ENCODE peak calls at places on chromosome 18, in six cellular contexts. R is naive thymus-derived CD4-positive, alpha-beta T cell; L is NCI-H1092 treated with DMSO at 0.1 percent for 48 hours; X is T-helper 2 cell; B is stimulated activated CD8-positive, alpha-beta memory T cell treated with anti-CD3 and anti-CD28 coated beads, Interleukin-4, amount 100 ng/mL, for 4 hours; F is nephron progenitor cell. V is an unnamed sample.

GRCh38 chr18:902179-902718 is 2.4 kb upstream of the ADCYAP1 start:
- DNase-seq in R (no peak), L (peak), X (no peak), B (no peak), F (no peak), V (no peak)

GRCh38 chr18:27839141-27839540 is 337.8 kb downstream of the CDH2 start:
- DNase-seq in R (no peak), L (no peak), X (no peak), B (no peak), F (no peak), V (no peak)

GRCh38 chr18:24426398-24427294 is at the start of gene IMPACT:
- DNase-seq in R (peak), L (peak), X (peak), B (peak), F (peak), V (peak)

GRCh38 chr18:3246636-3247242 is 862 bp upstream of the MYL12A start:
- DNase-seq in R (peak), L (peak), X (no peak), B (no peak), F (no peak), V (peak)

GRCh38 chr18:48226401-48226800 is 182.8 kb downstream of the ZBTB7C start:
- DNase-seq in R (no peak), L (no peak), X (no peak), B (no peak), F (no peak), V (no peak)

GRCh38 chr18:24656571-24656971 is 196.1 kb downstream of the HRH4 start:
- DNase-seq in R (no peak), L (peak), X (no peak), B (no peak), F (no peak), V (no peak)

GRCh38 chr18:70454705-70455322 is 166.0 kb downstream of the SOCS6 start:
- DNase-seq in R (no peak), L (peak), X (no peak), B (no peak), F (peak), V (peak)

GRCh38 chr18:498901-499300 is 1.6 kb downstream of the COLEC12 start:
- DNase-seq in R (no peak), L (no peak), X (no peak), B (no peak), F (no peak), V (no peak)

GRCh38 chr18:74595425-74595824 is 2.2 kb upstream of the ZNF407 start:
- DNase-seq in R (no peak), L (no peak), X (no peak), B (no peak), F (no peak), V (no peak)

GRCh38 chr18:41687138-41687537 is 267.9 kb upstream of the PIK3C3 start:
- DNase-seq in R (no peak), L (no peak), X (no peak), B (no peak), F (no peak), V (no peak)

GRCh38 chr18:61400714-61401113 is 67.5 kb downstream of the CDH20 start:
- DNase-seq in R (no peak), L (no peak), X (no peak), B (no peak), F (no peak), V (no peak)

GRCh38 chr18:2655153-2655953 is at the start of gene SMCHD1:
- DNase-seq in R (peak), L (peak), X (peak), B (peak), F (peak), V (peak)

GRCh38 chr18:63741769-63742168 is 33.4 kb upstream of the SERPINB7 start:
- DNase-seq in R (no peak), L (peak), X (no peak), B (no peak), F (no peak), V (no peak)

GRCh38 chr18:33022370-33022769 is 249.5 kb upstream of the KLHL14 start:
- DNase-seq in R (no peak), L (no peak), X (no peak), B (no peak), F (no peak), V (no peak)

GRCh38 chr18:59085126-59085794 is 54.4 kb upstream of the SEC11C start:
- DNase-seq in R (no peak), L (peak), X (no peak), B (no peak), F (no peak), V (no peak)

GRCh38 chr18:3449702-3450357 is at the start of gene TGIF1:
- DNase-seq in R (peak), L (peak), X (peak), B (no peak), F (peak), V (peak)

GRCh38 chr18:44771957-44772917 is 91.5 kb downstream of the SETBP1 start:
- DNase-seq in R (no peak), L (no peak), X (no peak), B (no peak), F (no peak), V (no peak)

GRCh38 chr18:51890762-51891161 is 449.2 kb upstream of the DCC start:
- DNase-seq in R (no peak), L (peak), X (no peak), B (no peak), F (no peak), V (no peak)

GRCh38 chr18:48313803-48314202 is 95.4 kb downstream of the ZBTB7C start:
- DNase-seq in R (no peak), L (no peak), X (no peak), B (no peak), F (no peak), V (no peak)

GRCh38 chr18:35861367-35862114 is 110.9 kb upstream of the RMP24 start:
- DNase-seq in R (no peak), L (no peak), X (no peak), B (no peak), F (no peak), V (no peak)

GRCh38 chr18:3823073-3823472 is 373.1 kb downstream of the TGIF1 start:
- DNase-seq in R (no peak), L (no peak), X (no peak), B (no peak), F (no peak), V (no peak)

GRCh38 chr18:13681701-13682100 is 44.7 kb downstream of the FAM210A start:
- DNase-seq in R (no peak), L (no peak), X (no peak), B (no peak), F (no peak), V (no peak)

GRCh38 chr18:48565105-48565504 is 26.3 kb downstream of the CTIF start:
- DNase-seq in R (no peak), L (no peak), X (no peak), B (no peak), F (no peak), V (no peak)

GRCh38 chr18:77102246-77103040 is 30.1 kb downstream of the MBP start:
- DNase-seq in R (no peak), L (no peak), X (no peak), B (no peak), F (no peak), V (peak)

GRCh38 chr18:8162797-8163196 is 446.4 kb upstream of the RAB12 start:
- DNase-seq in R (no peak), L (peak), X (no peak), B (no peak), F (no peak), V (no peak)

GRCh38 chr18:54257015-54257414 is 12.3 kb upstream of the POLI start:
- DNase-seq in R (no peak), L (no peak), X (no peak), B (no peak), F (no peak), V (no peak)

GRCh38 chr18:64734063-64734462 is 585.2 kb upstream of the LINC00305 start:
- DNase-seq in R (no peak), L (no peak), X (no peak), B (no peak), F (no peak), V (no peak)

GRCh38 chr18:5195656-5196055 is 1.4 kb downstream of the AKAIN1 start:
- DNase-seq in R (no peak), L (no peak), X (no peak), B (no peak), F (no peak), V (no peak)

GRCh38 chr18:80119111-80119510 is 10.0 kb downstream of the ADNP2 start:
- DNase-seq in R (no peak), L (no peak), X (no peak), B (no peak), F (peak), V (no peak)

GRCh38 chr18:75125359-75126331 is 83.3 kb downstream of the PTGR3 start:
- DNase-seq in R (no peak), L (no peak), X (no peak), B (no peak), F (no peak), V (no peak)

GRCh38 chr18:67194886-67195285 is 321.6 kb downstream of the DSEL start:
- DNase-seq in R (no peak), L (peak), X (no peak), B (no peak), F (no peak), V (no peak)